ENCODE peak calls at places on chromosomes 13 and 19, in ten cellular contexts. One of them, this sample, is unnamed.

GRCh38 chr13:51919531-51919930 is 57.8 kb downstream of the CCDC70 start:
- DNase-seq in activated CD4-positive, alpha-beta T cell treated with anti-CD3 and anti-CD28 coated beads, Interleukin-2, amount 10 ng/mL, durations not matched to agents 7 days and 5 days: no peak
- DNase-seq in iPS-NIHi11: no peak
- DNase-seq in head of caudate nucleus: no peak
- DNase-seq in NCI-H2107: no peak
- DNase-seq in choroid plexus epithelial cell: no peak
- DNase-seq in trophoblast cell: peak; percentile 46
- DNase-seq in stimulated activated CD4-positive, alpha-beta T cell treated with anti-CD3 and anti-CD28 coated beads, Interleukin-1b, Interleukin-23, amount 100 ng/mL, for 24 hours: no peak
- DNase-seq in hypothalamus: no peak
- DNase-seq in NCI-H1092: no peak
- DNase-seq in this sample: no peak

GRCh38 chr13:89969996-89970709 is 1377.3 kb upstream of the MIR17HG start:
- DNase-seq in stimulated activated CD4-positive, alpha-beta T cell treated with anti-CD3 and anti-CD28 coated beads, Interleukin-1b, Interleukin-23, amount 100 ng/mL, for 24 hours: no peak
- DNase-seq in choroid plexus epithelial cell: peak; percentile 71
- DNase-seq in head of caudate nucleus: no peak
- DNase-seq in hypothalamus: no peak
- DNase-seq in trophoblast cell: no peak
- DNase-seq in NCI-H1092: no peak
- DNase-seq in NCI-H2107: no peak
- DNase-seq in activated CD4-positive, alpha-beta T cell treated with anti-CD3 and anti-CD28 coated beads, Interleukin-2, amount 10 ng/mL, durations not matched to agents 7 days and 5 days: no peak
- DNase-seq in iPS-NIHi11: no peak
- DNase-seq in this sample: no peak

GRCh38 chr19:29366757-29367156 is 153.8 kb upstream of the UQCRFS1 start:
- DNase-seq in activated CD4-positive, alpha-beta T cell treated with anti-CD3 and anti-CD28 coated beads, Interleukin-2, amount 10 ng/mL, durations not matched to agents 7 days and 5 days: no peak
- DNase-seq in head of caudate nucleus: no peak
- DNase-seq in hypothalamus: no peak
- DNase-seq in iPS-NIHi11: no peak
- DNase-seq in stimulated activated CD4-positive, alpha-beta T cell treated with anti-CD3 and anti-CD28 coated beads, Interleukin-1b, Interleukin-23, amount 100 ng/mL, for 24 hours: no peak
- DNase-seq in NCI-H2107: no peak
- DNase-seq in trophoblast cell: no peak
- DNase-seq in choroid plexus epithelial cell: no peak
- DNase-seq in NCI-H1092: no peak
- DNase-seq in this sample: no peak

GRCh38 chr13:78881746-78882145 is 222.8 kb upstream of the OBI1 start:
- DNase-seq in choroid plexus epithelial cell: no peak
- DNase-seq in activated CD4-positive, alpha-beta T cell treated with anti-CD3 and anti-CD28 coated beads, Interleukin-2, amount 10 ng/mL, durations not matched to agents 7 days and 5 days: no peak
- DNase-seq in iPS-NIHi11: no peak
- DNase-seq in NCI-H1092: peak; percentile 96
- DNase-seq in NCI-H2107: peak; percentile 41
- DNase-seq in stimulated activated CD4-positive, alpha-beta T cell treated with anti-CD3 and anti-CD28 coated beads, Interleukin-1b, Interleukin-23, amount 100 ng/mL, for 24 hours: no peak
- DNase-seq in hypothalamus: no peak
- DNase-seq in trophoblast cell: no peak
- DNase-seq in head of caudate nucleus: no peak
- DNase-seq in this sample: peak; percentile 62

GRCh38 chr19:4633140-4633967 is 6.0 kb upstream of the TNFAIP8L1 start:
- DNase-seq in stimulated activated CD4-positive, alpha-beta T cell treated with anti-CD3 and anti-CD28 coated beads, Interleukin-1b, Interleukin-23, amount 100 ng/mL, for 24 hours: no peak
- DNase-seq in NCI-H1092: peak; percentile 51
- DNase-seq in NCI-H2107: no peak
- DNase-seq in choroid plexus epithelial cell: peak; percentile 94
- DNase-seq in head of caudate nucleus: peak; percentile 35
- DNase-seq in trophoblast cell: peak; percentile 93
- DNase-seq in iPS-NIHi11: peak; percentile 76
- DNase-seq in hypothalamus: no peak
- DNase-seq in activated CD4-positive, alpha-beta T cell treated with anti-CD3 and anti-CD28 coated beads, Interleukin-2, amount 10 ng/mL, durations not matched to agents 7 days and 5 days: peak; percentile 56
- DNase-seq in this sample: no peak

GRCh38 chr13:106038752-106039151 is 496.7 kb downstream of the EFNB2 start:
- DNase-seq in stimulated activated CD4-positive, alpha-beta T cell treated with anti-CD3 and anti-CD28 coated beads, Interleukin-1b, Interleukin-23, amount 100 ng/mL, for 24 hours: no peak
- DNase-seq in iPS-NIHi11: no peak
- DNase-seq in NCI-H2107: no peak
- DNase-seq in activated CD4-positive, alpha-beta T cell treated with anti-CD3 and anti-CD28 coated beads, Interleukin-2, amount 10 ng/mL, durations not matched to agents 7 days and 5 days: no peak
- DNase-seq in hypothalamus: no peak
- DNase-seq in head of caudate nucleus: no peak
- DNase-seq in trophoblast cell: peak; percentile 4
- DNase-seq in choroid plexus epithelial cell: peak; percentile 83
- DNase-seq in NCI-H1092: no peak
- DNase-seq in this sample: no peak

GRCh38 chr13:79547211-79547610 is 66.3 kb downstream of the NDFIP2 start:
- DNase-seq in stimulated activated CD4-positive, alpha-beta T cell treated with anti-CD3 and anti-CD28 coated beads, Interleukin-1b, Interleukin-23, amount 100 ng/mL, for 24 hours: no peak
- DNase-seq in hypothalamus: no peak
- DNase-seq in trophoblast cell: no peak
- DNase-seq in NCI-H2107: no peak
- DNase-seq in iPS-NIHi11: no peak
- DNase-seq in head of caudate nucleus: no peak
- DNase-seq in choroid plexus epithelial cell: no peak
- DNase-seq in NCI-H1092: no peak
- DNase-seq in activated CD4-positive, alpha-beta T cell treated with anti-CD3 and anti-CD28 coated beads, Interleukin-2, amount 10 ng/mL, durations not matched to agents 7 days and 5 days: no peak
- DNase-seq in this sample: no peak

GRCh38 chr19:40407714-40408600 is 5.2 kb downstream of the PRX start:
- DNase-seq in trophoblast cell: no peak
- DNase-seq in NCI-H1092: no peak
- DNase-seq in choroid plexus epithelial cell: no peak
- DNase-seq in activated CD4-positive, alpha-beta T cell treated with anti-CD3 and anti-CD28 coated beads, Interleukin-2, amount 10 ng/mL, durations not matched to agents 7 days and 5 days: no peak
- DNase-seq in hypothalamus: no peak
- DNase-seq in head of caudate nucleus: no peak
- DNase-seq in NCI-H2107: no peak
- DNase-seq in iPS-NIHi11: no peak
- DNase-seq in stimulated activated CD4-positive, alpha-beta T cell treated with anti-CD3 and anti-CD28 coated beads, Interleukin-1b, Interleukin-23, amount 100 ng/mL, for 24 hours: no peak
- DNase-seq in this sample: no peak

GRCh38 chr13:75010941-75011340 is 471.0 kb downstream of the TBC1D4 start:
- DNase-seq in hypothalamus: no peak
- DNase-seq in activated CD4-positive, alpha-beta T cell treated with anti-CD3 and anti-CD28 coated beads, Interleukin-2, amount 10 ng/mL, durations not matched to agents 7 days and 5 days: no peak
- DNase-seq in iPS-NIHi11: no peak
- DNase-seq in head of caudate nucleus: no peak
- DNase-seq in choroid plexus epithelial cell: no peak
- DNase-seq in stimulated activated CD4-positive, alpha-beta T cell treated with anti-CD3 and anti-CD28 coated beads, Interleukin-1b, Interleukin-23, amount 100 ng/mL, for 24 hours: no peak
- DNase-seq in NCI-H2107: no peak
- DNase-seq in NCI-H1092: no peak
- DNase-seq in trophoblast cell: no peak
- DNase-seq in this sample: no peak

GRCh38 chr19:37933965-37934364 is 27.0 kb downstream of the SIPA1L3 start:
- DNase-seq in activated CD4-positive, alpha-beta T cell treated with anti-CD3 and anti-CD28 coated beads, Interleukin-2, amount 10 ng/mL, durations not matched to agents 7 days and 5 days: no peak
- DNase-seq in NCI-H2107: no peak
- DNase-seq in stimulated activated CD4-positive, alpha-beta T cell treated with anti-CD3 and anti-CD28 coated beads, Interleukin-1b, Interleukin-23, amount 100 ng/mL, for 24 hours: no peak
- DNase-seq in iPS-NIHi11: peak; percentile 36
- DNase-seq in head of caudate nucleus: no peak
- DNase-seq in choroid plexus epithelial cell: peak; percentile 72
- DNase-seq in NCI-H1092: no peak
- DNase-seq in trophoblast cell: peak; percentile 64
- DNase-seq in hypothalamus: no peak
- DNase-seq in this sample: no peak

GRCh38 chr19:3276341-3276799 is 51.9 kb downstream of the CELF5 start:
- DNase-seq in hypothalamus: no peak
- DNase-seq in stimulated activated CD4-positive, alpha-beta T cell treated with anti-CD3 and anti-CD28 coated beads, Interleukin-1b, Interleukin-23, amount 100 ng/mL, for 24 hours: peak; percentile 16
- DNase-seq in NCI-H2107: no peak
- DNase-seq in choroid plexus epithelial cell: peak; percentile 4
- DNase-seq in iPS-NIHi11: peak; percentile 87
- DNase-seq in trophoblast cell: peak; percentile 46
- DNase-seq in activated CD4-positive, alpha-beta T cell treated with anti-CD3 and anti-CD28 coated beads, Interleukin-2, amount 10 ng/mL, durations not matched to agents 7 days and 5 days: peak; percentile 44
- DNase-seq in NCI-H1092: no peak
- DNase-seq in head of caudate nucleus: no peak
- DNase-seq in this sample: peak; percentile 81

GRCh38 chr13:106426909-106427308 is 108.6 kb downstream of the EFNB2 start:
- DNase-seq in hypothalamus: no peak
- DNase-seq in NCI-H1092: no peak
- DNase-seq in stimulated activated CD4-positive, alpha-beta T cell treated with anti-CD3 and anti-CD28 coated beads, Interleukin-1b, Interleukin-23, amount 100 ng/mL, for 24 hours: no peak
- DNase-seq in iPS-NIHi11: no peak
- DNase-seq in head of caudate nucleus: no peak
- DNase-seq in trophoblast cell: no peak
- DNase-seq in activated CD4-positive, alpha-beta T cell treated with anti-CD3 and anti-CD28 coated beads, Interleukin-2, amount 10 ng/mL, durations not matched to agents 7 days and 5 days: no peak
- DNase-seq in choroid plexus epithelial cell: no peak
- DNase-seq in NCI-H2107: no peak
- DNase-seq in this sample: peak; percentile 37

GRCh38 chr19:47260476-47260875 is 4.2 kb downstream of the CCDC9 start:
- DNase-seq in trophoblast cell: no peak
- DNase-seq in hypothalamus: no peak
- DNase-seq in activated CD4-positive, alpha-beta T cell treated with anti-CD3 and anti-CD28 coated beads, Interleukin-2, amount 10 ng/mL, durations not matched to agents 7 days and 5 days: no peak
- DNase-seq in stimulated activated CD4-positive, alpha-beta T cell treated with anti-CD3 and anti-CD28 coated beads, Interleukin-1b, Interleukin-23, amount 100 ng/mL, for 24 hours: no peak
- DNase-seq in choroid plexus epithelial cell: no peak
- DNase-seq in NCI-H1092: no peak
- DNase-seq in iPS-NIHi11: no peak
- DNase-seq in head of caudate nucleus: no peak
- DNase-seq in NCI-H2107: no peak
- DNase-seq in this sample: no peak

GRCh38 chr13:92074658-92075057 is 676.2 kb downstream of the GPC5 start:
- DNase-seq in NCI-H1092: peak; percentile 10
- DNase-seq in iPS-NIHi11: peak; percentile 33
- DNase-seq in choroid plexus epithelial cell: peak; percentile 35
- DNase-seq in hypothalamus: no peak
- DNase-seq in NCI-H2107: no peak
- DNase-seq in trophoblast cell: peak; percentile 4
- DNase-seq in activated CD4-positive, alpha-beta T cell treated with anti-CD3 and anti-CD28 coated beads, Interleukin-2, amount 10 ng/mL, durations not matched to agents 7 days and 5 days: no peak
- DNase-seq in stimulated activated CD4-positive, alpha-beta T cell treated with anti-CD3 and anti-CD28 coated beads, Interleukin-1b, Interleukin-23, amount 100 ng/mL, for 24 hours: no peak
- DNase-seq in head of caudate nucleus: no peak
- DNase-seq in this sample: no peak

GRCh38 chr13:95262837-95263381 is 38.3 kb downstream of the ABCC4 start:
- DNase-seq in head of caudate nucleus: no peak
- DNase-seq in NCI-H1092: no peak
- DNase-seq in NCI-H2107: no peak
- DNase-seq in stimulated activated CD4-positive, alpha-beta T cell treated with anti-CD3 and anti-CD28 coated beads, Interleukin-1b, Interleukin-23, amount 100 ng/mL, for 24 hours: no peak
- DNase-seq in hypothalamus: no peak
- DNase-seq in trophoblast cell: no peak
- DNase-seq in activated CD4-positive, alpha-beta T cell treated with anti-CD3 and anti-CD28 coated beads, Interleukin-2, amount 10 ng/mL, durations not matched to agents 7 days and 5 days: no peak
- DNase-seq in iPS-NIHi11: no peak
- DNase-seq in choroid plexus epithelial cell: no peak
- DNase-seq in this sample: no peak